ENCODE peak calls at places on chromosome 1, in ten cellular contexts. B, K, M, S, N, E, F, Z, O and A are unnamed samples.

GRCh38 chr1:42942444-42942843 is 16.2 kb downstream of the SLC2A1 start:
- DNase-seq in M (no peak), E (no peak), K (no peak), N (no peak), B (no peak), F (no peak), S (no peak), O (no peak), Z (no peak), A (no peak)

GRCh38 chr1:10965621-10966226 is 46.7 kb upstream of the TARDBP start:
- DNase-seq in E (no peak), K (peak; percentile 38), S (no peak), N (no peak), O (no peak), B (no peak), Z (no peak), F (no peak), M (no peak), A (peak; percentile 86)

GRCh38 chr1:3869751-3870301 is 12.6 kb downstream of the DFFB start:
- DNase-seq in N (peak; percentile 77), K (no peak), Z (no peak), M (no peak), S (no peak), F (no peak), O (peak; percentile 53), B (no peak), E (no peak), A (peak; percentile 36)

GRCh38 chr1:56399326-56400292 is 179.8 kb downstream of the PLPP3 start:
- DNase-seq in Z (no peak), N (no peak), E (no peak), M (no peak), K (no peak), F (no peak), O (no peak), S (no peak), B (no peak), A (no peak)

GRCh38 chr1:10795305-10796021 is 983 bp downstream of the CASZ1 start:
- DNase-seq in F (peak; percentile 54), E (no peak), N (peak; percentile 55), O (peak; percentile 44), B (no peak), M (no peak), Z (no peak), S (peak; percentile 25), K (peak; percentile 37), A (peak; percentile 63)

GRCh38 chr1:11934295-11935039 is at the start of gene PLOD1:
- DNase-seq in S (peak; percentile 63), O (peak; percentile 85), M (peak; percentile 92), F (peak; percentile 97), B (peak; percentile 68), Z (peak; percentile 92), E (peak; percentile 86), K (peak; percentile 92), N (peak; percentile 88), A (peak; percentile 91)

GRCh38 chr1:212225416-212225815 is 59.8 kb upstream of the PPP2R5A start:
- DNase-seq in N (no peak), S (no peak), Z (no peak), F (no peak), K (no peak), O (no peak), E (no peak), M (no peak), B (no peak), A (no peak)

GRCh38 chr1:208208132-208208487 is 36.1 kb downstream of the PLXNA2 start:
- DNase-seq in K (no peak), O (no peak), E (no peak), Z (no peak), S (no peak), M (no peak), F (no peak), B (no peak), N (no peak), A (no peak)

GRCh38 chr1:204294371-204294770 is 65.4 kb downstream of the PLEKHA6 start:
- DNase-seq in S (no peak), B (no peak), M (peak; percentile 45), N (no peak), Z (no peak), F (no peak), O (no peak), E (no peak), K (peak; percentile 64), A (no peak)

GRCh38 chr1:183209533-183210158 is 23.6 kb downstream of the LAMC2 start:
- DNase-seq in N (peak; percentile 85), K (no peak), S (no peak), M (no peak), B (no peak), O (no peak), Z (no peak), F (peak; percentile 46), E (no peak), A (no peak)

GRCh38 chr1:180143359-180143758 is 11.3 kb upstream of the QSOX1 start:
- DNase-seq in Z (no peak), F (no peak), E (no peak), S (no peak), O (no peak), B (no peak), M (no peak), K (no peak), N (no peak), A (no peak)

GRCh38 chr1:77014396-77014795 is 147.1 kb downstream of the ST6GALNAC5 start:
- DNase-seq in F (no peak), K (no peak), S (no peak), B (no peak), O (no peak), E (no peak), N (no peak), Z (no peak), M (no peak), A (no peak)

GRCh38 chr1:212235848-212236247 is 49.4 kb upstream of the PPP2R5A start:
- DNase-seq in M (no peak), K (no peak), S (no peak), Z (no peak), N (no peak), B (no peak), O (no peak), F (no peak), E (no peak), A (no peak)

GRCh38 chr1:38578444-38578951 is 281.1 kb downstream of the RRAGC start:
- DNase-seq in S (no peak), B (no peak), Z (no peak), F (no peak), M (no peak), K (no peak), N (peak; percentile 8), O (peak; percentile 59), E (no peak), A (peak; percentile 74)

GRCh38 chr1:53968125-53968513 is 22.0 kb downstream of the LRRC42 start:
- DNase-seq in F (no peak), B (no peak), K (no peak), S (no peak), N (peak; percentile 49), Z (no peak), O (no peak), E (no peak), M (no peak), A (no peak)

GRCh38 chr1:84598418-84598817 is 24.2 kb upstream of the CTBS start:
- DNase-seq in S (no peak), Z (no peak), F (no peak), N (peak; percentile 11), K (no peak), B (no peak), M (no peak), E (no peak), O (no peak), A (no peak)

GRCh38 chr1:11979453-11979817 is 809 bp upstream of the MFN2 start:
- DNase-seq in Z (no peak), N (no peak), K (no peak), O (no peak), F (no peak), M (no peak), E (no peak), S (peak; percentile 74), B (no peak), A (peak; percentile 57)

GRCh38 chr1:109398343-109399225 is 866 bp upstream of the SORT1 start:
- DNase-seq in B (no peak), F (no peak), E (no peak), S (no peak), K (no peak), Z (no peak), M (no peak), N (peak; percentile 69), O (no peak), A (no peak)

GRCh38 chr1:56986397-56986796 is 20.6 kb upstream of the C8B start:
- DNase-seq in E (no peak), Z (no peak), O (no peak), M (no peak), B (no peak), S (no peak), F (no peak), K (no peak), N (no peak), A (no peak)

GRCh38 chr1:84496498-84496897 is 9.7 kb upstream of the SPATA1 start:
- DNase-seq in F (no peak), M (no peak), O (no peak), E (no peak), S (no peak), Z (no peak), B (no peak), N (no peak), K (no peak), A (no peak)

GRCh38 chr1:235820059-235820458 is 46.6 kb downstream of the LYST start:
- DNase-seq in F (no peak), S (no peak), B (no peak), E (no peak), O (no peak), N (no peak), K (no peak), Z (no peak), M (no peak), A (no peak)

GRCh38 chr1:224447251-224447650 is 12.7 kb upstream of the WDR26 start:
- DNase-seq in M (peak; percentile 20), Z (no peak), S (no peak), B (no peak), O (no peak), E (no peak), N (no peak), K (peak; percentile 34), F (no peak), A (peak; percentile 51)